ENCODE peak calls at places on chromosomes 11 and 22, in eight cellular contexts. Y is retinal pigment epithelial cell, O is mucosa of descending colon, E is upper lobe of left lung, J is Calu3, D is PC-3, Z is fibroblast of lung, B is tibial artery. X is an unnamed sample.

GRCh38 chr22:30806391-30806861 is 111.8 kb downstream of the OSBP2 start:
- DNase-seq in Z (peak), E (no peak), D (peak), O (no peak), B (no peak), J (peak), Y (no peak), X (peak)

GRCh38 chr11:21552910-21553309 is 640.0 kb upstream of the ANO5 start:
- DNase-seq in E (no peak), J (no peak), Z (no peak), D (peak), O (no peak), Y (peak), B (no peak), X (no peak)

GRCh38 chr11:90764691-90765090 is 541.8 kb upstream of the CHORDC1 start:
- DNase-seq in Z (no peak), O (no peak), D (no peak), E (no peak), B (no peak), Y (no peak), J (no peak), X (no peak)

GRCh38 chr22:48186121-48186790 is 1423.8 kb downstream of the TBC1D22A start:
- DNase-seq in J (no peak), Y (no peak), O (no peak), D (no peak), E (no peak), Z (no peak), B (no peak), X (no peak)

GRCh38 chr11:13258855-13259254 is 18.7 kb upstream of the BMAL1 start:
- DNase-seq in Y (no peak), Z (no peak), B (no peak), O (no peak), E (no peak), D (no peak), J (no peak), X (no peak)

GRCh38 chr11:108718466-108718865 is 53.6 kb downstream of the DDX10 start:
- DNase-seq in Z (no peak), E (no peak), O (no peak), D (no peak), B (no peak), Y (no peak), J (no peak), X (no peak)

GRCh38 chr22:17145021-17145680 is 13.9 kb downstream of the HDHD5 start:
- DNase-seq in Y (no peak), J (no peak), D (no peak), Z (no peak), E (no peak), B (peak), O (no peak), X (no peak)

GRCh38 chr22:37563153-37564081 is 3.1 kb downstream of the CDC42EP1 start:
- DNase-seq in O (peak), Z (peak), E (no peak), Y (peak), B (peak), D (peak), J (peak), X (no peak)

GRCh38 chr11:7004482-7004881 is 15.7 kb downstream of the ZNF214 start:
- DNase-seq in Z (peak), O (no peak), E (no peak), B (no peak), Y (no peak), D (peak), J (no peak), X (no peak)

GRCh38 chr22:46050916-46051614 is 74.1 kb upstream of the WNT7B start:
- DNase-seq in O (peak), E (no peak), D (no peak), Z (no peak), J (no peak), B (peak), Y (no peak), X (no peak)

GRCh38 chr11:41921991-41922390 is 462.5 kb upstream of the LRRC4C start:
- DNase-seq in Y (no peak), D (no peak), Z (no peak), J (no peak), B (no peak), E (no peak), O (no peak), X (no peak)

GRCh38 chr11:8766993-8767374 is 84.4 kb downstream of the RPL27A start:
- DNase-seq in O (no peak), J (no peak), B (no peak), E (no peak), Y (no peak), D (no peak), Z (no peak), X (no peak)

GRCh38 chr11:111846063-111846462 is 25.3 kb downstream of the ALG9 start:
- DNase-seq in E (no peak), D (peak), O (no peak), J (no peak), Y (no peak), B (no peak), Z (peak), X (no peak)

GRCh38 chr11:22669368-22669767 is 3.0 kb downstream of the GAS2 start:
- DNase-seq in J (no peak), Y (no peak), E (no peak), D (no peak), B (no peak), O (no peak), Z (no peak), X (no peak)

GRCh38 chr11:87213444-87213843 is 175.7 kb downstream of the TMEM135 start:
- DNase-seq in Z (no peak), O (no peak), E (no peak), J (no peak), B (no peak), D (no peak), Y (no peak), X (no peak)

GRCh38 chr11:96238563-96239166 is 104.3 kb downstream of the MAML2 start:
- DNase-seq in D (no peak), B (no peak), Z (peak), J (no peak), Y (no peak), E (no peak), O (no peak), X (no peak)

GRCh38 chr11:37710031-37710430 is 1112.0 kb upstream of the RAG2 start:
- DNase-seq in D (no peak), Z (peak), O (no peak), B (no peak), Y (no peak), E (no peak), J (no peak), X (no peak)

GRCh38 chr11:69125861-69126260 is 29.9 kb upstream of the SMIM38 start:
- DNase-seq in Z (no peak), Y (no peak), O (no peak), E (no peak), B (peak), D (no peak), J (no peak), X (no peak)

GRCh38 chr11:43101113-43101512 is 210.7 kb upstream of the API5 start:
- DNase-seq in J (no peak), Z (no peak), B (no peak), E (no peak), Y (no peak), O (no peak), D (no peak), X (no peak)

GRCh38 chr11:96466607-96467006 is 76.8 kb downstream of the JRKL start:
- DNase-seq in O (no peak), Z (no peak), B (no peak), J (no peak), D (no peak), Y (no peak), E (no peak), X (no peak)

GRCh38 chr11:44805152-44805461 is 78.3 kb downstream of the TSPAN18 start:
- DNase-seq in Z (no peak), E (no peak), J (no peak), O (no peak), Y (no peak), D (no peak), B (no peak), X (no peak)

GRCh38 chr11:86244063-86244521 is 461 bp upstream of the EED start:
- DNase-seq in J (peak), O (peak), B (peak), Y (peak), E (peak), D (peak), Z (no peak), X (peak)

GRCh38 chr11:44713022-44713421 is 13.7 kb upstream of the TSPAN18 start:
- DNase-seq in O (no peak), Y (no peak), E (no peak), Z (no peak), D (no peak), B (no peak), J (no peak), X (no peak)

GRCh38 chr11:4025957-4026324 is 68.7 kb upstream of the RRM1 start:
- DNase-seq in Y (peak), E (no peak), Z (peak), J (no peak), O (no peak), B (no peak), D (no peak), X (no peak)

GRCh38 chr22:16806401-16806800 is 18.8 kb downstream of the XKR3 start:
- DNase-seq in J (no peak), Y (no peak), O (no peak), E (no peak), Z (no peak), D (no peak), B (no peak), X (no peak)

GRCh38 chr11:94849836-94850235 is 81.7 kb downstream of the AMOTL1 start:
- DNase-seq in B (no peak), D (no peak), O (no peak), Y (no peak), J (no peak), E (no peak), Z (no peak), X (no peak)

GRCh38 chr11:22193348-22194051 is 615 bp downstream of the ANO5 start:
- DNase-seq in D (no peak), J (peak), Y (no peak), Z (no peak), O (peak), B (peak), E (peak), X (no peak)

GRCh38 chr22:32499666-32500065 is 25.1 kb downstream of the FBXO7 start:
- DNase-seq in J (no peak), Y (no peak), Z (no peak), D (no peak), B (no peak), O (no peak), E (no peak), X (no peak)

GRCh38 chr11:96207459-96208449 is 135.2 kb downstream of the MAML2 start:
- DNase-seq in E (no peak), B (no peak), O (no peak), J (no peak), D (peak), Z (no peak), Y (no peak), X (peak)

GRCh38 chr11:1546536-1547466 is 25.3 kb downstream of the DUSP8 start:
- DNase-seq in Y (no peak), J (peak), Z (peak), D (peak), O (peak), E (peak), B (no peak), X (peak)

GRCh38 chr22:36352775-36353507 is 34.8 kb downstream of the MYH9 start:
- DNase-seq in O (peak), B (peak), D (no peak), Y (no peak), Z (peak), E (no peak), J (peak), X (peak)

GRCh38 chr11:2528301-2529050 is 83.7 kb downstream of the KCNQ1 start:
- DNase-seq in B (peak), Z (no peak), Y (no peak), J (no peak), E (peak), D (no peak), O (peak), X (no peak)

GRCh38 chr22:28909375-28909774 is 26.0 kb downstream of the ZNRF3 start:
- DNase-seq in Y (no peak), D (no peak), Z (no peak), O (no peak), E (no peak), J (peak), B (no peak), X (peak)

GRCh38 chr11:85310479-85310878 is 316.7 kb downstream of the DLG2 start:
- DNase-seq in D (no peak), Y (no peak), Z (no peak), B (no peak), O (no peak), E (no peak), J (no peak), X (no peak)

GRCh38 chr11:3180869-3181268 is 15.8 kb upstream of the OSBPL5 start:
- DNase-seq in J (no peak), O (no peak), Z (no peak), B (peak), D (no peak), E (no peak), Y (no peak), X (no peak)

GRCh38 chr11:12376259-12376971 is 956 bp upstream of the PARVA start:
- DNase-seq in O (no peak), D (no peak), J (no peak), Y (peak), B (no peak), E (no peak), Z (peak), X (no peak)

GRCh38 chr11:43947003-43947500 is 4.6 kb downstream of the C11orf96 start:
- DNase-seq in Y (no peak), J (no peak), E (peak), D (peak), B (peak), O (no peak), Z (no peak), X (no peak)

GRCh38 chr22:29093030-29093429 is 20.2 kb downstream of the KREMEN1 start:
- DNase-seq in Y (no peak), Z (no peak), E (no peak), D (no peak), J (no peak), O (no peak), B (no peak), X (no peak)

GRCh38 chr11:19368726-19369364 is 128.1 kb upstream of the E2F8 start:
- DNase-seq in O (no peak), E (no peak), D (no peak), Z (peak), J (no peak), B (no peak), Y (no peak), X (no peak)

DNA sequence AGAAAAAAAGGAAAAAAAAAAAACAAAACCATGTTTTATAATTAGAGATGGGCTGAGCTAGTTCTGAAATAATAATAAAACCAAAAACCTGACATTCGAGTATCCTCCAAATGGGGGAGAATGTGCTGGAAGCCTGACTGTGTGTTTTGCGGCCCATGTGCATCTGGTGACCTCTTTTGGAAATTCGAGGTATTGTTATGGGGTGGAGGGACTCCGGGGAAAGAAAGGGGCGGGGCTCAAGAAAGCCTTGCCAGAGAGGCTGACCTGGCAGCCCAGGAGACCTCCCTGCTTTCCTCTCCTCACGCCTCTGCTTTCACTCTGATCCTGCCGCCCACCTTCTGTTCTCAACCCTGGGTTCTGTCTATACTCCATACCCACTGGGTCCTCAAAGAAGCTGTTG is 72.9 kb downstream of the CTTN start:
- DNase-seq in B (no peak), Z (peak), O (no peak), D (peak), Y (no peak), E (no peak), J (peak), X (peak)
- TF ChIP-seq CTCF in B (no peak), Z (no peak), O (no peak), D (peak), Y (peak), E (no peak), J (no peak), X (peak)

GRCh38 chr11:65810046-65810868 is 23.4 kb downstream of the OVOL1 start:
- DNase-seq in B (no peak), E (no peak), Z (no peak), D (no peak), Y (no peak), O (peak), J (no peak), X (no peak)
- TF ChIP-seq CTCF in B (no peak), E (no peak), Z (no peak), D (no peak), Y (no peak), O (no peak), J (no peak), X (no peak)

DNA sequence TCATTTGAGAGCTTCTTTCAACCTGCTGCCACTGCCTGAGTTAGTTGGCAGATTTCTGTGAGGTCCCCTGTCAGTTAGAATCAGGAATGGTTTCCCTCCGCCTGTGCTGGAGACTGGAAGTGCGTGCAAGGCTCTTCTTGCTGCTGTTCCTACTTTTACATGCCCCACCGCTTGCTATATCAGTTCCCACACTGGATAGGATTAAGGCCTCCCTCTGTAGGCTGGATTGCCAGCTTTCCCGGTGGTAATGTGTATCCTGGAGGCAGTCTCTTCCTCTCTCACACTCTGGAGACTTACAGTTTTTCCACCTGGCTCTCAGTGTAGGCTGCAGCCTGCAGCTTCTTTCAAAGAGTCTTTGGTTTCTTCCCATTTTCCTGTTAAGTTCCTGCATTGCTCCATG is 66.5 kb downstream of the ARHGAP42 start:
- DNase-seq in O (no peak), J (no peak), Y (no peak), B (no peak), E (no peak), Z (no peak), D (no peak), X (no peak)
- TF ChIP-seq CTCF in O (no peak), J (no peak), Y (no peak), B (no peak), E (no peak), Z (no peak), D (no peak), X (no peak)

GRCh38 chr11:73734996-73735395 is 25.9 kb downstream of the RAB6A start:
- DNase-seq in Z (no peak), D (no peak), Y (no peak), E (no peak), O (no peak), B (no peak), J (no peak), X (no peak)

GRCh38 chr11:73726825-73727224 is 34.0 kb downstream of the RAB6A start:
- DNase-seq in B (no peak), O (no peak), E (no peak), D (no peak), Y (no peak), J (no peak), Z (no peak), X (no peak)

GRCh38 chr11:73728000-73728399 is 32.9 kb downstream of the RAB6A start:
- DNase-seq in Z (no peak), O (no peak), D (no peak), Y (no peak), E (no peak), J (no peak), B (no peak), X (no peak)

GRCh38 chr11:73729594-73730206 is 31.2 kb downstream of the RAB6A start:
- DNase-seq in Z (no peak), B (no peak), D (peak), E (no peak), J (peak), O (no peak), Y (no peak), X (peak)
- TF ChIP-seq CTCF in Z (no peak), B (no peak), D (peak), E (no peak), J (peak), O (no peak), Y (peak), X (peak)

GRCh38 chr22:27723708-27724107 is 77.8 kb downstream of the MN1 start:
- DNase-seq in D (no peak), B (no peak), E (no peak), O (no peak), Z (no peak), Y (no peak), J (no peak), X (no peak)

GRCh38 chr22:27724181-27724580 is 77.4 kb downstream of the MN1 start:
- DNase-seq in D (no peak), J (no peak), B (no peak), O (no peak), Y (no peak), E (no peak), Z (no peak), X (no peak)

GRCh38 chr22:27724706-27725105 is 76.8 kb downstream of the MN1 start:
- DNase-seq in O (no peak), Z (no peak), Y (no peak), J (no peak), B (peak), E (no peak), D (no peak), X (no peak)

GRCh38 chr22:27720860-27721259 is 80.7 kb downstream of the MN1 start:
- DNase-seq in Z (no peak), D (no peak), B (no peak), E (no peak), O (no peak), J (no peak), Y (no peak), X (no peak)

DNA sequence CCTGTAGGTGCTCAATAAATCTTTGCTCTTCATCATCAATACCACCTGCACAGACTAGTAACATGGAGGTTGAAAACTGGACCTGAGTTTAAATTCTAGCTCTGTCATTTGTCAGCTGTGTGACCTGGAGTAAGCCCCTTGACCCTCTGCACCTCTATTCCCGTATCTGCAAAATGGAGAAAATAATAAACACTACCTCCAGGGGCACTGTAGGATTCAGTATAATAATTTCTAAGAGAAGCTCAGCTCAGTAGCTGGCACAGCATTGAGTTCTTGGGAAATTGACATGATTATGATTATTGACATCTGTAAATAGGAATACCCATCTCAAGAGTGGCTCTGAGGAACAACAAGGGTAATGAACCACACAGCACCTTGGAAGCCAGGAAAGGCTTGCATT is 78.4 kb downstream of the MN1 start:
- DNase-seq in B (no peak), D (no peak), J (no peak), E (no peak), O (no peak), Z (no peak), Y (no peak), X (no peak)
- TF ChIP-seq CTCF in B (no peak), D (peak), J (peak), E (no peak), O (no peak), Z (peak), Y (peak), X (no peak)